ENCODE peak calls at places on chromosomes 1 and 21, in ten cellular contexts. Z is Caco-2, C is right lobe of liver, X is mammary epithelial cell, B is heart left ventricle, J is body of pancreas, P is suprapubic skin, G is transverse colon, R is cardiac muscle cell, Y is DND-41. I is an unnamed sample.
A peak's percentile ranks its signal among the peaks of the same experiment; 100 is the strongest.

GRCh38 chr1:15799928-15800835 is 7.3 kb downstream of the UQCRHL start:
- DNase-seq in Y (no peak), C (peak; percentile 85), Z (peak; percentile 96), X (peak; percentile 92), B (no peak), R (peak; percentile 56), G (peak; percentile 92), J (peak; percentile 88), P (peak; percentile 73), I (peak; percentile 28)

GRCh38 chr1:219420913-219421312 is 192.0 kb downstream of the ZC3H11B start:
- DNase-seq in B (no peak), J (no peak), R (no peak), Z (no peak), P (no peak), X (no peak), G (no peak), Y (no peak), C (no peak), I (no peak)

GRCh38 chr1:203153989-203154821 is 21.4 kb downstream of the MYBPH start:
- DNase-seq in Z (no peak), C (no peak), P (no peak), B (no peak), J (no peak), X (peak; percentile 88), R (no peak), G (no peak), Y (no peak), I (no peak)

GRCh38 chr1:24441480-24441879 is 25.9 kb downstream of the NIPAL3 start:
- DNase-seq in C (no peak), J (no peak), G (no peak), Z (no peak), X (no peak), P (no peak), B (no peak), R (no peak), Y (no peak), I (no peak)

GRCh38 chr21:45403825-45404725 is 890 bp upstream of the COL18A1 start:
- DNase-seq in C (no peak), B (peak; percentile 79), Y (no peak), R (peak; percentile 48), X (peak; percentile 64), J (peak; percentile 61), Z (peak; percentile 52), P (no peak), G (peak; percentile 25), I (peak; percentile 67)

GRCh38 chr1:217590598-217590997 is 40.3 kb downstream of the GPATCH2 start:
- DNase-seq in Y (no peak), J (no peak), R (no peak), X (no peak), B (no peak), P (no peak), G (no peak), Z (peak; percentile 37), C (no peak), I (no peak)

GRCh38 chr1:232982238-232982944 is 32.0 kb downstream of the NTPCR start:
- DNase-seq in B (no peak), P (no peak), R (no peak), Z (no peak), J (peak; percentile 33), Y (no peak), G (no peak), C (no peak), X (peak; percentile 32), I (no peak)

GRCh38 chr1:170665625-170666024 is 1.7 kb downstream of the PRRX1 start:
- DNase-seq in X (no peak), J (no peak), P (no peak), C (no peak), Z (no peak), G (no peak), Y (no peak), B (peak; percentile 62), R (no peak), I (peak; percentile 36)

GRCh38 chr1:27496604-27497155 is 6.7 kb upstream of the WASF2 start:
- DNase-seq in C (no peak), P (no peak), G (no peak), Y (no peak), Z (peak; percentile 70), J (no peak), R (peak; percentile 53), B (peak; percentile 48), X (no peak), I (no peak)

GRCh38 chr1:156479093-156480014 is 21.2 kb downstream of the MEF2D start:
- DNase-seq in G (no peak), C (no peak), X (no peak), B (peak; percentile 29), Z (no peak), J (no peak), P (no peak), R (no peak), Y (no peak), I (no peak)

GRCh38 chr1:182588460-182589396 is at the start of gene RNASEL:
- DNase-seq in B (peak; percentile 82), C (peak; percentile 62), J (peak; percentile 78), Y (peak; percentile 75), R (peak; percentile 49), X (peak; percentile 75), Z (peak; percentile 63), G (peak; percentile 86), P (peak; percentile 85), I (peak; percentile 75)

GRCh38 chr21:35198004-35198403 is 148.9 kb upstream of the RUNX1 start:
- DNase-seq in G (no peak), J (no peak), P (no peak), R (no peak), X (peak; percentile 99), Y (no peak), B (no peak), Z (peak; percentile 9), C (no peak), I (no peak)

GRCh38 chr1:228445867-228446584 is 29.4 kb upstream of the TRIM17 start:
- DNase-seq in X (no peak), B (peak; percentile 68), Z (peak; percentile 28), J (no peak), P (no peak), R (peak; percentile 65), G (no peak), C (no peak), Y (no peak), I (no peak)

GRCh38 chr1:225635649-225636048 is 17.3 kb downstream of the ENAH start:
- DNase-seq in Y (no peak), R (no peak), X (no peak), Z (no peak), G (no peak), J (no peak), B (no peak), P (no peak), C (no peak), I (no peak)

GRCh38 chr1:17586172-17586963 is 46.9 kb downstream of the ARHGEF10L start:
- DNase-seq in P (no peak), B (no peak), Z (no peak), X (peak; percentile 79), Y (no peak), G (no peak), R (peak; percentile 23), J (peak; percentile 43), C (peak; percentile 84), I (no peak)

GRCh38 chr1:17581389-17582123 is 42.1 kb downstream of the ARHGEF10L start:
- DNase-seq in R (no peak), Y (peak; percentile 16), Z (no peak), J (no peak), X (no peak), P (no peak), B (no peak), G (no peak), C (peak; percentile 79), I (no peak)

GRCh38 chr1:17582124-17582768 is 42.7 kb downstream of the ARHGEF10L start:
- DNase-seq in P (no peak), Y (no peak), G (no peak), C (no peak), J (peak; percentile 53), Z (peak; percentile 36), R (no peak), B (no peak), X (peak; percentile 36), I (no peak)

GRCh38 chr1:17585266-17585987 is 45.9 kb downstream of the ARHGEF10L start:
- DNase-seq in C (no peak), B (no peak), R (no peak), X (no peak), Z (no peak), J (no peak), G (no peak), P (no peak), Y (no peak), I (no peak)

DNA sequence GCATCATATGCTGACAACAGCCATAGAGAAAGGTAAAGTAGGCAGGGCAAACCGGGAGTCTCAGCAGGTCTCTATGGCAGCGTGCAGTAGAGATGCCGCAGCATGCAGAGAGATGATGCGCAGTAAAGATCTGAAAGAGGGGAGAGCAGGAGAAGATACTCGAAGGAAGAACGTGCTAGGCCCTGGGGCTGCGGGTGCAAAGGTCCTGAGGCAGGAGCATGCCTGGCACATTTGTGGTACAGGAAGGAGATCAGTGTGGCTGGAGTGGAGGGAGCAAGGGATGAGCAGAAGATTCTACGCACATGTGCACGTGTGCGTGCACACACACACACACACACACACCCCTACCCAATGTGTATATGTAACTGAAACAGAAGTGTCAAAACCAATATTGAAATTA is 45.0 kb downstream of the ARHGEF10L start:
- DNase-seq in J (no peak), B (no peak), C (no peak), G (no peak), Z (no peak), P (no peak), X (no peak), Y (no peak), R (no peak), I (no peak)
- H3K4me1 ChIP-seq in J (peaks cover 88% of the 10 kb centered on the region), B (no peaks in the 10 kb centered on the region), C (no peaks in the 10 kb centered on the region), G (peaks cover 70% of the 10 kb centered on the region), Z (peaks cover 64% of the 10 kb centered on the region), P (peaks cover 57% of the 10 kb centered on the region), X (peaks cover 44% of the 10 kb centered on the region), Y (no peaks in the 10 kb centered on the region), R (peaks cover 36% of the 10 kb centered on the region), I (peaks cover 23% of the 10 kb centered on the region)

DNA sequence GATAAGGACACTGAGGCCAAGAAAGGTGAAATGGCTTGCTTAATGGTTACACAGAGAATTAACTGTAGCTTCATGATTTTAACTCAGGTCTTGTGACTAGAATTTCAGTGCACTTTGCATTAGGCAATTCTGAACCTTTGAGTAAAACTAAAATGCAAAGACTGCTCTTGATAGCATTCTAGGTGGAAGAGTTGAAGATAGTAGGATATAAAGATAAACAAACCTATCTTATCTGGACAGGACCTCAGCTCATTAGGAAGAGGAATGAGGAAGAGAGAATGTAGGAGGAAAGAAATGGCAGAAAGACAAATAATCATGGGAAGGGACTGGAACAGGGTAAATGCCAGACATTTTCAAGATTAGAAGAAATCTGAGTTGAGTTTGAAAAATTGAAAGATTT is 68.5 kb upstream of the RGL1 start:
- DNase-seq in P (no peak), X (no peak), B (no peak), Y (no peak), Z (peak; percentile 54), C (no peak), R (no peak), J (no peak), G (no peak), I (no peak)
- H3K4me1 ChIP-seq in P (peaks cover 8% of the 10 kb centered on the region), X (no peaks in the 10 kb centered on the region), B (no peaks in the 10 kb centered on the region), Y (no peaks in the 10 kb centered on the region), Z (peaks cover 67% of the 10 kb centered on the region), C (no peaks in the 10 kb centered on the region), R (peaks cover 52% of the 10 kb centered on the region), J (no peaks in the 10 kb centered on the region), G (no peaks in the 10 kb centered on the region), I (no peaks in the 10 kb centered on the region)

GRCh38 chr1:54278941-54279422 is 79.0 kb downstream of the MRPL37 start:
- DNase-seq in Y (no peak), C (peak; percentile 67), J (peak; percentile 43), G (no peak), R (no peak), Z (no peak), X (no peak), B (no peak), P (no peak), I (no peak)
- H3K4me1 ChIP-seq in Y (peaks cover 23% of the 10 kb centered on the region), C (no peaks in the 10 kb centered on the region), J (peaks cover 78% of the 10 kb centered on the region), G (peaks cover 67% of the 10 kb centered on the region), R (peaks cover 27% of the 10 kb centered on the region), Z (peaks cover 16% of the 10 kb centered on the region), X (peaks cover 18% of the 10 kb centered on the region), B (peaks cover 14% of the 10 kb centered on the region), P (peaks cover 71% of the 10 kb centered on the region), I (peaks cover 71% of the 10 kb centered on the region)

GRCh38 chr1:184972281-184973055 is 1.8 kb downstream of the NIBAN1 start:
- DNase-seq in Y (no peak), J (no peak), B (no peak), P (no peak), R (no peak), Z (no peak), X (peak; percentile 32), G (no peak), C (no peak), I (no peak)
- H3K4me1 ChIP-seq in Y (peaks cover 14% of the 10 kb centered on the region), J (peaks cover 43% of the 10 kb centered on the region), B (no peaks in the 10 kb centered on the region), P (peaks cover 20% of the 10 kb centered on the region), R (no peaks in the 10 kb centered on the region), Z (peaks cover 6% of the 10 kb centered on the region), X (peaks cover 17% of the 10 kb centered on the region), G (peaks cover 13% of the 10 kb centered on the region), C (no peaks in the 10 kb centered on the region), I (peaks cover 20% of the 10 kb centered on the region)